ENCODE peak calls at places on chromosomes 6 and 20, in four cellular contexts. G is left lung, R is PC-9, I is IMR-90. F is an unnamed sample.

GRCh38 chr6:16925461-16925860 is 164.2 kb upstream of the ATXN1 start:
- DNase-seq in G (no peak), R (no peak), I (peak), F (no peak)

GRCh38 chr6:112203577-112204349 is 50.6 kb downstream of the LAMA4 start:
- DNase-seq in G (no peak), R (peak), I (peak), F (peak)

GRCh38 chr6:154512214-154512613 is 1.7 kb upstream of the CNKSR3 start:
- DNase-seq in G (no peak), R (no peak), I (no peak), F (no peak)

GRCh38 chr6:40912158-40912946 is 126.7 kb downstream of the UNC5CL start:
- DNase-seq in G (no peak), R (peak), I (no peak), F (peak)

GRCh38 chr6:106199998-106200397 is 113.9 kb downstream of the PRDM1 start:
- DNase-seq in G (no peak), R (no peak), I (peak), F (peak)

GRCh38 chr20:46618316-46619110 is 32.7 kb downstream of the SLC13A3 start:
- DNase-seq in G (no peak), R (no peak), I (no peak), F (no peak)

GRCh38 chr6:104896914-104897313 is 37.2 kb upstream of the HACE1 start:
- DNase-seq in G (no peak), R (no peak), I (no peak), F (peak)

GRCh38 chr6:148335582-148335981 is 7.1 kb upstream of the SASH1 start:
- DNase-seq in G (no peak), R (peak), I (peak), F (peak)

GRCh38 chr6:4352731-4353130 is 217.4 kb upstream of the ECI2 start:
- DNase-seq in G (no peak), R (no peak), I (peak), F (no peak)
- H3K27ac ChIP-seq in G (no peak), R (no peak), I (peak), F (peak)

GRCh38 chr6:14851286-14851685 is 394.6 kb upstream of the JARID2 start:
- DNase-seq in G (no peak), R (no peak), I (peak), F (no peak)

GRCh38 chr6:14858808-14859207 is 387.1 kb upstream of the JARID2 start:
- DNase-seq in G (no peak), R (no peak), I (no peak), F (no peak)

GRCh38 chr6:14857501-14857900 is 388.4 kb upstream of the JARID2 start:
- DNase-seq in G (peak), R (no peak), I (no peak), F (no peak)

GRCh38 chr6:14852375-14852774 is 393.5 kb upstream of the JARID2 start:
- DNase-seq in G (no peak), R (no peak), I (no peak), F (no peak)

GRCh38 chr6:14856177-14856576 is 389.7 kb upstream of the JARID2 start:
- DNase-seq in G (no peak), R (no peak), I (no peak), F (no peak)
- TF ChIP-seq CTCF in G (no peak), R (no peak), I (no peak), F (no peak)

DNA sequence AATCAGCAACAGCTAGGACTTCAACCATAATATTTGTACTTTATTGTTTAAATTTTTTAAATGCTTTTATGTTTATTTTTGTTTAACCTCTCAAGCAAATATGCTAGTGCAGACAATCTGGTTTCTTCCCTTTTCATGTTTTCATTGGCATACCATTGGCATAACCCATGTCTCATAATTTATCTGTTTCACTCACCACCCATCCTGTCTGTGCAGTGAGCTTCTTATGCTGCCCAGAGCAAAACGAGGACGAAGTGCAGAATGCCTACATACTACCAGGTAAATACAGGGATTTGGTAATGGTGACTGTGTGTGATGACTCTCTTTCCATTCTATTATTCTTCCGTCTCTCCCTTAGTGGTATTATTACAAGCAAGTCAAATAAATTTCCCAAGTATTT is 361.4 kb upstream of the KCNQ5 start:
- DNase-seq in G (no peak), R (no peak), I (peak), F (no peak)
- H3K27ac ChIP-seq in G (no peak), R (no peak), I (no peak), F (no peak)

GRCh38 chr20:796916-797315 is 28.6 kb upstream of the SLC52A3 start:
- DNase-seq in G (no peak), R (no peak), I (no peak), F (no peak)
- TF ChIP-seq CTCF in G (no peak), R (no peak), I (no peak), F (no peak)

GRCh38 chr20:51985013-51985415 is 182.7 kb upstream of the SALL4 start:
- DNase-seq in G (no peak), R (peak), I (peak), F (peak)

GRCh38 chr20:51987812-51988211 is 185.5 kb upstream of the SALL4 start:
- DNase-seq in G (no peak), R (no peak), I (no peak), F (no peak)

GRCh38 chr20:51980277-51980676 is 178.0 kb upstream of the SALL4 start:
- DNase-seq in G (no peak), R (no peak), I (no peak), F (no peak)

GRCh38 chr20:51985753-51986152 is 183.4 kb upstream of the SALL4 start:
- DNase-seq in G (no peak), R (no peak), I (no peak), F (no peak)
- H3K27ac ChIP-seq in G (no peak), R (peak), I (peak), F (peak)

F was measured in RWPE1.